ENCODE peak calls at places on chromosomes 11 and 22, in six cellular contexts. M, W, O, Q, Y and R are unnamed samples.

GRCh38 chr11:58926251-58926650 is 13.0 kb upstream of the GLYATL1 start:
- DNase-seq in M (no peak), W (no peak), O (no peak), Q (no peak), Y (no peak), R (no peak)

GRCh38 chr22:36855478-36855877 is 5.3 kb upstream of the NCF4 start:
- DNase-seq in M (no peak), W (no peak), O (no peak), Q (no peak), Y (no peak), R (no peak)

GRCh38 chr11:1628506-1629325 is 859 bp upstream of the KRTAP5-5 start:
- DNase-seq in M (peak; percentile 96), W (peak; percentile 79), O (no peak), Q (peak; percentile 48), Y (peak; percentile 62), R (peak; percentile 64)

GRCh38 chr11:20464566-20464965 is 77.0 kb downstream of the PRMT3 start:
- DNase-seq in M (no peak), W (no peak), O (no peak), Q (no peak), Y (no peak), R (no peak)

GRCh38 chr22:29083576-29084566 is 11.0 kb downstream of the KREMEN1 start:
- DNase-seq in M (no peak), W (no peak), O (no peak), Q (peak; percentile 40), Y (peak; percentile 31), R (no peak)

GRCh38 chr11:93608280-93608862 is 53.1 kb upstream of the CEP295 start:
- DNase-seq in M (no peak), W (no peak), O (no peak), Q (no peak), Y (peak; percentile 8), R (no peak)

GRCh38 chr11:32143378-32143777 is 52.5 kb downstream of the RCN1 start:
- DNase-seq in M (no peak), W (no peak), O (no peak), Q (no peak), Y (no peak), R (no peak)

GRCh38 chr11:121250843-121251242 is 41.7 kb upstream of the SC5D start:
- DNase-seq in M (no peak), W (no peak), O (no peak), Q (no peak), Y (no peak), R (no peak)

GRCh38 chr11:2290351-2290841 is 11.3 kb downstream of the C11orf21 start:
- DNase-seq in M (no peak), W (no peak), O (no peak), Q (no peak), Y (no peak), R (peak; percentile 12)

GRCh38 chr11:115084191-115084590 is 405.9 kb downstream of the NXPE2 start:
- DNase-seq in M (no peak), W (no peak), O (no peak), Q (no peak), Y (no peak), R (no peak)
- H3K27ac ChIP-seq in M (no peak overlapping the region), W (no peak overlapping the region), O (no peak overlapping the region), Q (no peak overlapping the region), Y (no peak overlapping the region), R (no peak overlapping the region)

DNA sequence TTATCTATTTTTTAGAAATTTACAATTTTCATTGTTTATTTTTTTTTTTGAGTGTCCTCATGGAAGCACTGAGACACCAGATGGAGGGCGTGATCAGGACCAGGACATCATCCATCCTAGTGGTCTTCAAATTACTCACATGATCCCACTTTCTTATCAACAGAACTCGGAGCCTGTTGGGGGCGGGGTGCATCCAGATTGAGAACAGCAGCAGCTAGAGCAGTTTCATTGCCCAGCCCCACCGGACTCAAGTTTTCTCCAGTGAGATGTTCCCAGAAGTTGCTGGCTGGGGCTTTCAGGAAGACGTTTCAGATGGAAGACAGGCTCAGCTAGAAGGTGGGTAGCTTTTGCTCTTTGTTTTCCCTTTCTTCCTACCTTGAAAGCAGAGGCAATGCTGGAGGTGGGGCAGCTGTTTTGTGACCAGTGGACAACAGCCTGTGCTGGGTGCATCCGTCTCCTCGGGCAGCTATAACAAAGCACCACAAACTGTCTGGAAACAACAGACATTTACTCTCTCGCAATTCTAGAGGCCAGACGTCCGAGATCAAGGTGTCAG is 562.1 kb downstream of the TBC1D22A start:
- DNase-seq in M (no peak), W (no peak), O (no peak), Q (no peak), Y (no peak), R (no peak)
- H3K27ac ChIP-seq in M (no peak overlapping the region), W (no peak overlapping the region), O (no peak overlapping the region), Q (no peak overlapping the region), Y (no peak overlapping the region), R (no peak overlapping the region)

DNA sequence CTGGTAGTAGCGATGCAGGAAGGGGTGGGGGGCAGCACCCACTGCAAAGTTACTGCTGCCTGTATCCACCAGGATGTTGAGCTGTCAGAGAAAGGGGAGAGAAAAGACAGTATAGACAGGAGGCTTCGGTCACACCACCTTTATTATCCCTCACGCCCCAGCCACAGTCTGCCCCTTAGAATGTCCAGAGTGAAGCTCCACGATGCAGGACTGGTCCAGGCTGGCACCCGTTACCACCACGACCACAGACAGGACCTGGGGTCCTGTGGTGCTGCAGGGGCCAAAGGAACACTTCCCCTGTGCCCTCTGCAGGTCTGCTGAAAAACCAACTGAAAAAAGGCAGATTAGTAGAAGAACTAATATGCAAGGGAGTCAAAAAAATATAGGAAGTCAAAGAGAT is 5.7 kb downstream of the BACE1-AS start:
- DNase-seq in M (no peak), W (no peak), O (no peak), Q (no peak), Y (no peak), R (no peak)
- H3K27ac ChIP-seq in M (no peak overlapping the region), W (no peak overlapping the region), O (no peak overlapping the region), Q (no peak overlapping the region), Y (no peak overlapping the region), R (no peak overlapping the region)

GRCh38 chr22:30441088-30441487 is 15.5 kb downstream of the MTFP1 start:
- DNase-seq in M (no peak), W (no peak), O (no peak), Q (no peak), Y (no peak), R (no peak)

GRCh38 chr22:30439836-30440235 is 14.3 kb downstream of the MTFP1 start:
- DNase-seq in M (no peak), W (no peak), O (no peak), Q (no peak), Y (no peak), R (no peak)

GRCh38 chr22:30445438-30445936 is 19.9 kb downstream of the MTFP1 start:
- DNase-seq in M (no peak), W (no peak), O (no peak), Q (no peak), Y (peak; percentile 79), R (no peak)

GRCh38 chr22:30439226-30439625 is 13.7 kb downstream of the MTFP1 start:
- DNase-seq in M (no peak), W (no peak), O (no peak), Q (no peak), Y (no peak), R (no peak)

DNA sequence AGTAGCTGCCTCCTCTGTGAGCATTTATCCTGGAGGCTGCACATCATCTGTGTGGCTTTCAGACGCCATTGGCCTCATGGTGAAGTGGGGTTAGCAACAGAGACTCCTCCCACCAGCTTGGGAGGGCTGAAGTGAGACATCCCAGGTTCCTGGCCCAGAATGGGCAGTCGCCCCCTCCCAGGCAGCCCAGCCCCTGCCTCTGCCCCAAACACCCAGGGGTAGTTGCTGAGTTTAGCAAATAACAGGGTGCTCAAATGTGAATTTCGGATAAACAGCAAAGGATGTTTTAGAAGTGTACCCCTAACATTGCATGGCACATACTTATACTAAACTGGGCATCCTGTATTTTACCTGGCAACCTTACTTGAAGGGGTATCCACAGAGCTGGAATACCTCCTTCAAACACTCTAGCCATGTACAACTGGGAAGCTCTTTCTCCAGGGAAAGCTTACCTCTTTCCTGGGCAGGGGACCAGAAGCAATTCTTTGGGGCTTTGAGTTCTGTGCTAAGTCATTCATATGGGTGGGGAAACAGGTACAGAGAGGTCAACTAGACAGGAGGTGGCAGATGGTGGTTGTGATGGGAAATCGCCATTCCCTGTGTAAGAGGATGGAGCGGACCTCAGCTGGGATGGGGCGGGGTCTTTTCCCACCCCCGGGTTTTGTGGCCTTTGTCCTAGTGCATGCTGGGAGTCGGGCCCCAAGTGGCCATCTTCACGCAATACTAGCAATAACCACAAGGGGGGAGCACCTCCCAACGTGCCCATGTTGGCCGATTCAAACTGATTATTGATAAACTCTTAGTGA is 19.3 kb downstream of the MTFP1 start:
- DNase-seq in M (peak; percentile 86), W (peak; percentile 89), O (no peak), Q (peak; percentile 74), Y (peak; percentile 60), R (peak; percentile 77)
- H3K27ac ChIP-seq in M (no peak overlapping the region), W (no peak overlapping the region), O (no peak overlapping the region), Q (no peak overlapping the region), Y (no peak overlapping the region), R (no peak overlapping the region)

GRCh38 chr22:45911601-45912271 is 65.2 kb downstream of the WNT7B start:
- DNase-seq in M (no peak), W (no peak), O (no peak), Q (peak; percentile 11), Y (peak; percentile 19), R (no peak)
- H3K27ac ChIP-seq in M (no peak overlapping the region), W (no peak overlapping the region), O (no peak overlapping the region), Q (no peak overlapping the region), Y (no peak overlapping the region), R (no peak overlapping the region)

DNA sequence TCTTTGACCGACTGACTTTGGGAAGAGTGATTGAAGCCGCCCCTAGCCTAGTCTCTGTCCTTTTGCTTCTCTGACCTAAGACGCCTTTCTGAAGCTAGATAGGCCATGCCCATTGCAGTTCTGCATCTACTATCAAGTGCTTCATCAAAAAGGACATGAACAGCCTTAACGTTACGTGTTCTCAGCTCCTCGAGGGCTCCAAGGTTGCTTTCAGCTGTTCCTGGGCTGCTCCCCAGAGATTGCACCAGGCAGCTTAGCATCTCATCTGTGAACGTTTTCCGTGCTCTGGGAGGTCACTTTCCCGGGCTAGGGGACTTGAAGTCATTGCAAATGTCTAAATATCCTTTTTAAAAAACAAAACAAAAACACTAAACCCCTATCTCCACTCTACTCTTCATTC is 13.9 kb downstream of the MICAL2 start:
- DNase-seq in M (no peak), W (no peak), O (no peak), Q (no peak), Y (no peak), R (no peak)
- H3K27ac ChIP-seq in M (peak overlapping the region; percentile 78), W (no peak overlapping the region), O (no peak overlapping the region), Q (no peak overlapping the region), Y (no peak overlapping the region), R (peak overlapping the region; percentile 21)

GRCh38 chr11:13644997-13645667 is 23.3 kb upstream of the FAR1 start:
- DNase-seq in M (no peak), W (no peak), O (no peak), Q (no peak), Y (no peak), R (no peak)
- H3K27ac ChIP-seq in M (no peak overlapping the region), W (no peak overlapping the region), O (no peak overlapping the region), Q (no peak overlapping the region), Y (no peak overlapping the region), R (no peak overlapping the region)

DNA sequence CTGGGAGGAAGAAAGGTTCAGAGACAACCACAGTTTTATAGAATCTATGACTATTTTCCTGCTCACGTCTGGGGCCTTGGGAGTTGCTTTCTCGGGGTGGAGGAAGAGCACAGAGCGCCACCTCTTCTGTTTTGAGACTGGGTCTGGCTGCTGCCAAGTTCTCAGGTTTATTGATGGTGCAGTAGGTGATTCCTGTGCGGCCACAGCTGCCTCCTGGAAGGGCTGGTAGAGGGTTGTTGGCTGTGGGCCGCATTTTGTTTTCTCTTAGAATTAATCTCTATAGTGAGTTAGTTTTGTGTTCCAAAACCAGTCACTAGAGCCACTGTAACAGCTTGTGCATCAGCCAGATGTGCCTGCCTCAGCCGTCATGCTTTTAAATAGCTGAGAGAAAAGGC is 12.9 kb downstream of the TBC1D22A start:
- DNase-seq in M (no peak), W (no peak), O (no peak), Q (no peak), Y (no peak), R (no peak)
- H3K27ac ChIP-seq in M (no peak overlapping the region), W (no peak overlapping the region), O (no peak overlapping the region), Q (no peak overlapping the region), Y (no peak overlapping the region), R (no peak overlapping the region)